ENCODE peak calls at places on chromosomes 2 and 18, in six cellular contexts. I is HFF-Myc; R is upper lobe of right lung; T is CD8-positive, alpha-beta T cell; M is sigmoid colon; D is nephron progenitor cell. U is an unnamed sample.

GRCh38 chr18:4096501-4096900 is 358.6 kb downstream of the DLGAP1 start:
- DNase-seq in D (no peak), T (no peak), I (no peak), M (no peak), R (no peak), U (no peak)

GRCh38 chr2:160464996-160465395 is 28.6 kb downstream of the RBMS1 start:
- DNase-seq in T (no peak), R (no peak), I (no peak), D (no peak), M (no peak), U (no peak)

GRCh38 chr18:6412933-6413472 is 1.7 kb downstream of the L3MBTL4 start:
- DNase-seq in T (no peak), I (no peak), R (no peak), D (no peak), M (no peak), U (no peak)

GRCh38 chr2:74922592-74923227 is 35.7 kb upstream of the POLE4 start:
- DNase-seq in T (no peak), M (no peak), R (no peak), D (no peak), I (no peak), U (no peak)

GRCh38 chr2:202171246-202171833 is 67.1 kb downstream of the SUMO1 start:
- DNase-seq in R (no peak), M (no peak), D (peak), I (no peak), T (no peak), U (no peak)

GRCh38 chr18:13266208-13267100 is 47.9 kb downstream of the LDLRAD4 start:
- DNase-seq in M (no peak), D (no peak), T (no peak), I (no peak), R (peak), U (no peak)

GRCh38 chr2:239182981-239183791 is 217.6 kb downstream of the HDAC4 start:
- DNase-seq in R (peak), I (no peak), M (peak), D (no peak), T (no peak), U (no peak)

GRCh38 chr2:105754011-105754410 is 9.3 kb downstream of the NCK2 start:
- DNase-seq in M (no peak), T (peak), D (no peak), R (no peak), I (no peak), U (no peak)

GRCh38 chr18:36762074-36762473 is 66.7 kb downstream of the TPGS2 start:
- DNase-seq in R (no peak), D (no peak), M (no peak), I (no peak), T (no peak), U (no peak)

GRCh38 chr18:36759167-36759776 is 69.5 kb downstream of the TPGS2 start:
- DNase-seq in R (peak), D (peak), M (no peak), T (no peak), I (no peak), U (no peak)

GRCh38 chr18:36760598-36760997 is 68.2 kb downstream of the TPGS2 start:
- DNase-seq in I (no peak), T (no peak), D (no peak), R (peak), M (no peak), U (no peak)

GRCh38 chr18:36758623-36759022 is 70.2 kb downstream of the TPGS2 start:
- DNase-seq in D (no peak), I (no peak), T (no peak), M (no peak), R (peak), U (no peak)

DNA sequence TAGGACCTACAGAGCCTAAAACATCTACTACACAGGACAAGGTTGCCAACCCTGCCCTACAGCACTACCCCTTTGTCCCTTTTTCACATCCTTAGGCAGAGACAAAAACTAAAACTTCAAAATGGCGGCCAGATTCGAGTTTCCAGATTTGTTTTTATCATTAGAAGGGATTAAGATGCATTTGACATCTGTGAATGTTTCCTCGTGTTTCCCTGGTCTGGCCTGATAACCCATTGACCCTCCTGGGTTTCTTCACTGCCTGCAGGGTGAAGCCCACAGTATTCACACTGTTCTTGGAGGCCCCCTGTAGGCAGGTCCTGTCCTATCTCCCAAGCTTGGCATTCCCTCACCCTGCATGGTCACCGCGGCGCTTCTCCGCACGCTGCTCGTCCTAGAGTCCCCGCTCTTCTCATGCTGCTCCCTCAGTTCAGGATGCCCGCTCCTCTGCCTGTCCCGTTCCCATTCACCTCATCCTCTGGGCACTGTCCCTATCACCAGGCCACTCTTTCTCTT is 67.6 kb downstream of the TPGS2 start:
- DNase-seq in T (no peak), R (peak), I (no peak), D (no peak), M (no peak), U (no peak)
- TF ChIP-seq CTCF in T (no peak), R (no peak), I (no peak), D (no peak), M (no peak), U (no peak)

GRCh38 chr2:29011650-29012060 is 30.6 kb downstream of the TOGARAM2 start:
- DNase-seq in R (peak), I (no peak), T (peak), M (no peak), D (no peak), U (no peak)

GRCh38 chr2:29014331-29014730 is 33.2 kb downstream of the TOGARAM2 start:
- DNase-seq in T (no peak), I (no peak), M (no peak), D (no peak), R (no peak), U (no peak)

GRCh38 chr2:29012211-29012681 is 31.1 kb downstream of the TOGARAM2 start:
- DNase-seq in M (peak), R (no peak), I (no peak), D (peak), T (peak), U (no peak)

GRCh38 chr2:29014811-29015414 is 33.8 kb downstream of the TOGARAM2 start:
- DNase-seq in R (no peak), I (no peak), M (no peak), T (peak), D (no peak), U (no peak)

GRCh38 chr2:29013046-29013780 is 32.1 kb downstream of the TOGARAM2 start:
- DNase-seq in M (no peak), R (no peak), T (no peak), D (no peak), I (no peak), U (no peak)
- TF ChIP-seq CTCF in M (no peak), R (no peak), T (no peak), D (no peak), I (no peak), U (no peak)

DNA sequence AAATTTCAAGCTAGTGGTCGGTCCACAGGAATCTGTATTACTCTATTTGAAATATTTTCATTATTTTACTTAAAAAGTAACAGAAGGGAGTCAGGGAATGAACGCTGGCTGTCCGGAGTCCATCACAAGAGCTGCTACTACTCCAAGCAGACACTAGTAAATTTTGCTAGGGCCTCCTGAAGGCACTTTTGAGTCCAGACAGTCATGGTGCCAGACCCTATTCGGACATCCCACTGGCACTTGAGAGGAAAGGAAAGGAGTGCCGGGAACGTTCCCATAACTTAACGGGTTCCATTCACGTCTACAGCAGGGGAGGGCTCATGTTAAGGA is 582 bp upstream of the GMCL1 start:
- DNase-seq in T (no peak), M (no peak), D (no peak), I (peak), R (no peak), U (no peak)
- TF ChIP-seq CTCF in T (no peak), M (no peak), D (no peak), I (no peak), R (no peak), U (no peak)

GRCh38 chr2:10385501-10385900 is 62.6 kb downstream of the ODC1 start:
- DNase-seq in D (no peak), T (no peak), M (no peak), R (no peak), I (no peak), U (no peak)
- TF ChIP-seq CTCF in D (no peak), T (no peak), M (no peak), R (no peak), I (no peak), U (peak)